ENCODE peak calls at places on chromosomes 1 and 21, in six cellular contexts. F is A549, L is HepG2, Y is upper lobe of left lung, J is K562, K is GM12878. M is an unnamed sample.
A peak's percentile ranks its signal among the peaks of the same experiment; 100 is the strongest.

GRCh38 chr1:43540653-43541071 is 10.0 kb downstream of the PTPRF start:
- ATAC-seq in Y (no peak), F (no peak), L (no peak), K (no peak), J (peak; percentile 11), M (peak; percentile 34)

GRCh38 chr1:101741910-101742309 is 254.8 kb downstream of the OLFM3 start:
- ATAC-seq in J (no peak), K (no peak), Y (no peak), F (no peak), L (no peak), M (no peak)

GRCh38 chr21:38303300-38303699 is 46.5 kb downstream of the KCNJ15 start:
- ATAC-seq in F (peak; percentile 90), K (no peak), Y (peak; percentile 90), J (no peak), L (no peak), M (peak; percentile 91)

GRCh38 chr1:207077470-207078377 is 10.9 kb upstream of the C4BPB start:
- ATAC-seq in K (peak; percentile 94), L (peak; percentile 88), J (peak; percentile 96), F (peak; percentile 93), Y (peak; percentile 94), M (peak; percentile 91)

GRCh38 chr1:41901551-41901950 is 17.2 kb downstream of the HIVEP3 start:
- ATAC-seq in Y (peak; percentile 5), J (peak; percentile 31), L (no peak), K (no peak), F (peak; percentile 55), M (no peak)

GRCh38 chr1:98402860-98403259 is 258.7 kb upstream of the SNX7 start:
- ATAC-seq in K (no peak), J (no peak), Y (no peak), L (no peak), F (no peak), M (no peak)

GRCh38 chr1:211781260-211781659 is 49.3 kb downstream of the LPGAT1 start:
- ATAC-seq in K (peak; percentile 67), J (no peak), Y (no peak), L (no peak), F (no peak), M (no peak)

GRCh38 chr1:208895171-208895570 is 651.0 kb upstream of the PLXNA2 start:
- ATAC-seq in L (no peak), F (no peak), K (no peak), J (no peak), Y (no peak), M (no peak)

GRCh38 chr1:228867951-228868730 is 132.9 kb downstream of the RHOU start:
- ATAC-seq in J (no peak), Y (no peak), L (no peak), F (no peak), K (no peak), M (no peak)

GRCh38 chr1:1374861-1375662 is at the start of gene AURKAIP1:
- ATAC-seq in J (peak; percentile 96), F (peak; percentile 95), L (peak; percentile 90), K (peak; percentile 94), Y (peak; percentile 97), M (peak; percentile 97)
- TF ChIP-seq EP300 in J (peak; percentile 67), F (no peak), L (no peak), K (no peak), Y (no peak), M (no peak)

GRCh38 chr1:54904476-54905048 is 17.6 kb upstream of the DHCR24 start:
- ATAC-seq in K (no peak), L (no peak), F (peak; percentile 43), J (no peak), Y (no peak), M (no peak)
- TF ChIP-seq EP300 in K (no peak), L (no peak), F (no peak), J (no peak), Y (no peak), M (no peak)

GRCh38 chr1:55712148-55712547 is 497.0 kb upstream of the USP24 start:
- ATAC-seq in L (no peak), J (no peak), F (no peak), K (no peak), Y (no peak), M (no peak)

GRCh38 chr1:55716610-55717009 is 501.4 kb upstream of the USP24 start:
- ATAC-seq in L (no peak), Y (no peak), J (no peak), K (no peak), F (no peak), M (no peak)

GRCh38 chr1:55716151-55716550 is 501.0 kb upstream of the USP24 start:
- ATAC-seq in L (no peak), J (no peak), F (no peak), K (no peak), Y (no peak), M (no peak)

GRCh38 chr1:55714230-55714629 is 499.1 kb upstream of the USP24 start:
- ATAC-seq in F (no peak), K (no peak), L (no peak), Y (no peak), J (no peak), M (no peak)

DNA sequence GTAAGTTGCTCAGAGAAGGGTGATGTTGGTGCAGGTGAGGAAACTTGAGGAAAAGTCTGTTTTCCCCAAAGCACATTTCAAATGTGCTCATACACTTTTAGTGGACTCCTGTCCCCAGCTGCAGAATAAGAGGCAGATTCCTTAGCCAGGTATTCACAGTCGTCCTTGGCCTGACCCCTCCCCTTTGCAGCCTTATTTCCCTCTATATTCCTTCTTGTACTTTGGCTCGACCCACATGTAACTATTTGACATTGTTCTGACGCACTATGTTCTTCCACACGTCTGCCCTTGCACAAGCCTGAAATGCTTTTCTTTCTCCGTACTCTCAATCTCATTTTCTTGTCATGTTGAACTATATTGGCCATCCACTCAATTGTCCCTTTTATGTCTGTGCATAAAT is 498.4 kb upstream of the USP24 start:
- ATAC-seq in F (no peak), J (no peak), L (no peak), Y (no peak), K (no peak), M (peak; percentile 42)
- TF ChIP-seq EP300 in F (no peak), J (no peak), L (no peak), Y (no peak), K (no peak), M (no peak)

GRCh38 chr1:230618537-230618936 is 23.7 kb upstream of the COG2 start:
- ATAC-seq in J (no peak), K (no peak), L (no peak), Y (no peak), F (no peak), M (no peak)

GRCh38 chr1:230620666-230621065 is 21.6 kb upstream of the COG2 start:
- ATAC-seq in F (no peak), K (no peak), J (no peak), Y (no peak), L (no peak), M (no peak)

GRCh38 chr1:230622151-230622550 is 20.1 kb upstream of the COG2 start:
- ATAC-seq in Y (no peak), L (no peak), F (no peak), K (no peak), J (no peak), M (no peak)

GRCh38 chr1:230624097-230624713 is 18.1 kb upstream of the COG2 start:
- ATAC-seq in F (no peak), J (peak; percentile 39), Y (no peak), K (no peak), L (no peak), M (no peak)

GRCh38 chr1:230621290-230622022 is 20.8 kb upstream of the COG2 start:
- ATAC-seq in K (no peak), L (no peak), F (no peak), J (no peak), Y (no peak), M (no peak)
- TF ChIP-seq EP300 in K (no peak), L (no peak), F (no peak), J (no peak), Y (no peak), M (no peak)